ENCODE peak calls at places on chromosome 2, in eight cellular contexts. D is left lobe of liver, F is AG09309, E is pons, P is aorta, O is H54, B is NCI-H748 treated with DMSO at 0.1 percent for 48 hours, U is ELF-1. J is an unnamed sample.
A peak's percentile ranks its signal among the peaks of the same experiment; 100 is the strongest.

GRCh38 chr2:38653715-38654494 is 12.0 kb upstream of the GALM start:
- DNase-seq in D (peak; percentile 44), F (no peak), E (no peak), P (no peak), O (no peak), B (no peak), U (peak; percentile 10), J (no peak)

GRCh38 chr2:112916145-112916571 is 5.2 kb downstream of the IL37 start:
- DNase-seq in D (no peak), F (no peak), E (no peak), P (no peak), O (no peak), B (no peak), U (no peak), J (no peak)

GRCh38 chr2:37878536-37878935 is 46.6 kb upstream of the RMDN2 start:
- DNase-seq in D (no peak), F (no peak), E (no peak), P (no peak), O (no peak), B (no peak), U (no peak), J (no peak)

GRCh38 chr2:203201426-203201825 is 37.4 kb upstream of the CYP20A1 start:
- DNase-seq in D (no peak), F (no peak), E (peak; percentile 17), P (no peak), O (no peak), B (no peak), U (no peak), J (no peak)

GRCh38 chr2:65466551-65466950 is 34.2 kb upstream of the SPRED2 start:
- DNase-seq in D (no peak), F (no peak), E (no peak), P (no peak), O (no peak), B (no peak), U (no peak), J (no peak)

GRCh38 chr2:237446333-237446654 is 32.3 kb upstream of the COL6A3 start:
- DNase-seq in D (no peak), F (no peak), E (no peak), P (no peak), O (no peak), B (no peak), U (no peak), J (no peak)

GRCh38 chr2:119758881-119759450 is 756 bp upstream of the PTPN4 start:
- DNase-seq in D (no peak), F (no peak), E (peak; percentile 48), P (no peak), O (no peak), B (no peak), U (no peak), J (no peak)

GRCh38 chr2:96146151-96146880 is 1.1 kb upstream of the DUSP2 start:
- DNase-seq in D (peak; percentile 56), F (no peak), E (peak; percentile 59), P (peak; percentile 80), O (no peak), B (no peak), U (peak; percentile 27), J (no peak)

GRCh38 chr2:240795916-240796510 is 24.0 kb downstream of the KIF1A start:
- DNase-seq in D (no peak), F (no peak), E (no peak), P (no peak), O (no peak), B (no peak), U (no peak), J (no peak)

GRCh38 chr2:16890081-16890480 is 224.4 kb upstream of the CYRIA start:
- DNase-seq in D (no peak), F (no peak), E (peak; percentile 34), P (no peak), O (no peak), B (no peak), U (peak; percentile 8), J (no peak)

GRCh38 chr2:55009277-55010055 is 40.8 kb downstream of the RTN4 start:
- DNase-seq in D (no peak), F (no peak), E (no peak), P (no peak), O (no peak), B (no peak), U (no peak), J (no peak)

GRCh38 chr2:99398303-99398702 is 61.1 kb downstream of the EIF5B start:
- DNase-seq in D (no peak), F (no peak), E (no peak), P (no peak), O (no peak), B (no peak), U (no peak), J (no peak)

GRCh38 chr2:187497858-187498463 is 49.9 kb upstream of the CALCRL start:
- DNase-seq in D (no peak), F (no peak), E (peak; percentile 20), P (no peak), O (no peak), B (no peak), U (no peak), J (no peak)

GRCh38 chr2:9686061-9686460 is 55.3 kb upstream of the YWHAQ start:
- DNase-seq in D (no peak), F (no peak), E (no peak), P (no peak), O (no peak), B (no peak), U (no peak), J (no peak)

GRCh38 chr2:19369341-19369955 is 11.0 kb upstream of the OSR1 start:
- DNase-seq in D (no peak), F (no peak), E (no peak), P (no peak), O (no peak), B (peak; percentile 13), U (no peak), J (no peak)

GRCh38 chr2:233460726-233461431 is 105.7 kb downstream of the USP40 start:
- DNase-seq in D (no peak), F (no peak), E (peak; percentile 30), P (no peak), O (no peak), B (peak; percentile 31), U (no peak), J (no peak)

GRCh38 chr2:104874230-104874629 is 20.3 kb downstream of the POU3F3 start:
- DNase-seq in D (no peak), F (no peak), E (no peak), P (no peak), O (no peak), B (no peak), U (no peak), J (no peak)

GRCh38 chr2:122028371-122029102 is 273.1 kb downstream of the TSN start:
- DNase-seq in D (no peak), F (peak; percentile 63), E (no peak), P (no peak), O (peak; percentile 27), B (no peak), U (no peak), J (no peak)

GRCh38 chr2:160432633-160433032 is 61.0 kb downstream of the RBMS1 start:
- DNase-seq in D (no peak), F (no peak), E (no peak), P (no peak), O (peak; percentile 44), B (no peak), U (peak; percentile 13), J (no peak)

GRCh38 chr2:216636570-216637450 is 3.6 kb downstream of the IGFBP2 start:
- DNase-seq in D (peak; percentile 72), F (no peak), E (no peak), P (peak; percentile 83), O (peak; percentile 90), B (no peak), U (peak; percentile 83), J (no peak)

GRCh38 chr2:127560201-127560928 is 24.9 kb downstream of the MYO7B start:
- DNase-seq in D (no peak), F (no peak), E (peak; percentile 54), P (no peak), O (no peak), B (no peak), U (no peak), J (no peak)

GRCh38 chr2:11796190-11797171 is 50.0 kb downstream of the LPIN1 start:
- DNase-seq in D (no peak), F (peak; percentile 72), E (no peak), P (no peak), O (no peak), B (no peak), U (no peak), J (no peak)

GRCh38 chr2:109646961-109647360 is 32.8 kb downstream of the SOWAHC start:
- DNase-seq in D (no peak), F (no peak), E (no peak), P (no peak), O (peak; percentile 25), B (no peak), U (peak; percentile 52), J (no peak)

GRCh38 chr2:109064660-109065306 is 64.2 kb upstream of the SH3RF3 start:
- DNase-seq in D (peak; percentile 6), F (no peak), E (no peak), P (no peak), O (no peak), B (no peak), U (no peak), J (no peak)

GRCh38 chr2:96470636-96471035 is 34.5 kb downstream of the NEURL3 start:
- DNase-seq in D (peak; percentile 72), F (no peak), E (peak; percentile 34), P (peak; percentile 89), O (no peak), B (no peak), U (peak; percentile 87), J (no peak)

GRCh38 chr2:10549196-10549595 is 101.1 kb upstream of the ODC1 start:
- DNase-seq in D (no peak), F (no peak), E (no peak), P (no peak), O (no peak), B (no peak), U (no peak), J (no peak)

GRCh38 chr2:45637440-45637839 is 14.0 kb upstream of the PRKCE start:
- DNase-seq in D (no peak), F (no peak), E (no peak), P (no peak), O (peak; percentile 46), B (no peak), U (no peak), J (no peak)

GRCh38 chr2:225998653-225999052 is 599.1 kb downstream of the NYAP2 start:
- DNase-seq in D (no peak), F (no peak), E (no peak), P (no peak), O (no peak), B (no peak), U (peak; percentile 2), J (no peak)

GRCh38 chr2:8478133-8478793 is 203.6 kb upstream of the ID2 start:
- DNase-seq in D (peak; percentile 42), F (no peak), E (no peak), P (no peak), O (no peak), B (no peak), U (no peak), J (no peak)

GRCh38 chr2:74481961-74482800 is 617 bp downstream of the CCDC142 start:
- DNase-seq in D (peak; percentile 62), F (no peak), E (no peak), P (peak; percentile 87), O (no peak), B (no peak), U (no peak), J (no peak)

GRCh38 chr2:9771481-9772017 is 71.7 kb upstream of the TAF1B start:
- DNase-seq in D (no peak), F (peak; percentile 74), E (peak; percentile 57), P (no peak), O (peak; percentile 85), B (no peak), U (no peak), J (no peak)

GRCh38 chr2:71385008-71385407 is 53.4 kb downstream of the ZNF638 start:
- DNase-seq in D (no peak), F (peak; percentile 18), E (peak; percentile 29), P (no peak), O (peak; percentile 2), B (no peak), U (no peak), J (no peak)

GRCh38 chr2:112884869-112885502 is 26.0 kb upstream of the IL37 start:
- DNase-seq in D (peak; percentile 80), F (no peak), E (peak; percentile 12), P (no peak), O (peak; percentile 66), B (peak; percentile 9), U (peak; percentile 80), J (no peak)

GRCh38 chr2:98441706-98442450 is 2.8 kb upstream of the INPP4A start:
- DNase-seq in D (no peak), F (no peak), E (no peak), P (no peak), O (no peak), B (no peak), U (no peak), J (no peak)